ENCODE peak calls at places on chromosomes 2 and 18, in eight cellular contexts. One of them, this sample, is unnamed.

GRCh38 chr2:224669449-224669848 is 46.7 kb downstream of the CCDC195 start:
- DNase-seq in NCI-H2029: no peak
- DNase-seq in stimulated activated CD4-positive, alpha-beta T cell treated with anti-CD3 and anti-CD28 coated beads, Interleukin-1b, Interleukin-23, amount 100 ng/mL, for 48 hours: no peak
- DNase-seq in A172: no peak
- DNase-seq in RKO: no peak
- DNase-seq in activated naive CD4-positive, alpha-beta T cell: no peak
- DNase-seq in NCI-H1694 treated with DMSO at 0.1 percent for 48 hours: no peak
- DNase-seq in B cell: no peak
- DNase-seq in this sample: no peak

GRCh38 chr2:46122318-46122970 is 174.8 kb upstream of the EPAS1 start:
- DNase-seq in B cell: no peak
- DNase-seq in stimulated activated CD4-positive, alpha-beta T cell treated with anti-CD3 and anti-CD28 coated beads, Interleukin-1b, Interleukin-23, amount 100 ng/mL, for 48 hours: no peak
- DNase-seq in activated naive CD4-positive, alpha-beta T cell: no peak
- DNase-seq in NCI-H2029: no peak
- DNase-seq in A172: peak
- DNase-seq in RKO: no peak
- DNase-seq in NCI-H1694 treated with DMSO at 0.1 percent for 48 hours: no peak
- DNase-seq in this sample: no peak

GRCh38 chr2:97726311-97727064 is 13.1 kb downstream of the ZAP70 start:
- DNase-seq in stimulated activated CD4-positive, alpha-beta T cell treated with anti-CD3 and anti-CD28 coated beads, Interleukin-1b, Interleukin-23, amount 100 ng/mL, for 48 hours: no peak
- DNase-seq in A172: no peak
- DNase-seq in RKO: no peak
- DNase-seq in B cell: no peak
- DNase-seq in NCI-H1694 treated with DMSO at 0.1 percent for 48 hours: no peak
- DNase-seq in activated naive CD4-positive, alpha-beta T cell: no peak
- DNase-seq in NCI-H2029: no peak
- DNase-seq in this sample: no peak

GRCh38 chr18:363327-364115 is 95.7 kb upstream of the THOC1 start:
- DNase-seq in NCI-H2029: no peak
- DNase-seq in activated naive CD4-positive, alpha-beta T cell: no peak
- DNase-seq in RKO: no peak
- DNase-seq in B cell: no peak
- DNase-seq in NCI-H1694 treated with DMSO at 0.1 percent for 48 hours: no peak
- DNase-seq in A172: no peak
- DNase-seq in stimulated activated CD4-positive, alpha-beta T cell treated with anti-CD3 and anti-CD28 coated beads, Interleukin-1b, Interleukin-23, amount 100 ng/mL, for 48 hours: no peak
- DNase-seq in this sample: no peak

GRCh38 chr2:121343191-121343590 is 58.2 kb upstream of the TFCP2L1 start:
- DNase-seq in RKO: no peak
- DNase-seq in activated naive CD4-positive, alpha-beta T cell: no peak
- DNase-seq in A172: no peak
- DNase-seq in stimulated activated CD4-positive, alpha-beta T cell treated with anti-CD3 and anti-CD28 coated beads, Interleukin-1b, Interleukin-23, amount 100 ng/mL, for 48 hours: no peak
- DNase-seq in B cell: no peak
- DNase-seq in NCI-H2029: peak
- DNase-seq in NCI-H1694 treated with DMSO at 0.1 percent for 48 hours: no peak
- DNase-seq in this sample: no peak

GRCh38 chr2:11160731-11161455 is 5.6 kb downstream of the SLC66A3 start:
- DNase-seq in NCI-H2029: no peak
- DNase-seq in NCI-H1694 treated with DMSO at 0.1 percent for 48 hours: no peak
- DNase-seq in A172: no peak
- DNase-seq in RKO: no peak
- DNase-seq in stimulated activated CD4-positive, alpha-beta T cell treated with anti-CD3 and anti-CD28 coated beads, Interleukin-1b, Interleukin-23, amount 100 ng/mL, for 48 hours: no peak
- DNase-seq in B cell: no peak
- DNase-seq in activated naive CD4-positive, alpha-beta T cell: no peak
- DNase-seq in this sample: no peak

GRCh38 chr2:219507555-219508443 is 6.5 kb upstream of the ASIC4 start:
- DNase-seq in A172: no peak
- DNase-seq in RKO: no peak
- DNase-seq in NCI-H2029: no peak
- DNase-seq in stimulated activated CD4-positive, alpha-beta T cell treated with anti-CD3 and anti-CD28 coated beads, Interleukin-1b, Interleukin-23, amount 100 ng/mL, for 48 hours: no peak
- DNase-seq in NCI-H1694 treated with DMSO at 0.1 percent for 48 hours: no peak
- DNase-seq in B cell: no peak
- DNase-seq in activated naive CD4-positive, alpha-beta T cell: no peak
- DNase-seq in this sample: no peak

GRCh38 chr2:36088716-36089328 is 266.8 kb upstream of the CRIM1 start:
- DNase-seq in stimulated activated CD4-positive, alpha-beta T cell treated with anti-CD3 and anti-CD28 coated beads, Interleukin-1b, Interleukin-23, amount 100 ng/mL, for 48 hours: no peak
- DNase-seq in NCI-H1694 treated with DMSO at 0.1 percent for 48 hours: no peak
- DNase-seq in A172: no peak
- DNase-seq in RKO: no peak
- DNase-seq in B cell: no peak
- DNase-seq in activated naive CD4-positive, alpha-beta T cell: no peak
- DNase-seq in NCI-H2029: no peak
- DNase-seq in this sample: no peak

GRCh38 chr2:32277363-32277673 is 386 bp upstream of the YIPF4 start:
- DNase-seq in NCI-H1694 treated with DMSO at 0.1 percent for 48 hours: no peak
- DNase-seq in B cell: no peak
- DNase-seq in A172: no peak
- DNase-seq in NCI-H2029: no peak
- DNase-seq in stimulated activated CD4-positive, alpha-beta T cell treated with anti-CD3 and anti-CD28 coated beads, Interleukin-1b, Interleukin-23, amount 100 ng/mL, for 48 hours: no peak
- DNase-seq in activated naive CD4-positive, alpha-beta T cell: no peak
- DNase-seq in RKO: no peak
- DNase-seq in this sample: no peak

GRCh38 chr2:35827086-35827485 is 528.5 kb upstream of the CRIM1 start:
- DNase-seq in A172: no peak
- DNase-seq in activated naive CD4-positive, alpha-beta T cell: no peak
- DNase-seq in B cell: no peak
- DNase-seq in NCI-H1694 treated with DMSO at 0.1 percent for 48 hours: no peak
- DNase-seq in RKO: no peak
- DNase-seq in NCI-H2029: no peak
- DNase-seq in stimulated activated CD4-positive, alpha-beta T cell treated with anti-CD3 and anti-CD28 coated beads, Interleukin-1b, Interleukin-23, amount 100 ng/mL, for 48 hours: no peak
- DNase-seq in this sample: no peak

This sample was measured in NCI-H2107.